ENCODE peak calls at places on chromosomes 3 and 15, in six cellular contexts. One of them, this sample, is unnamed.

GRCh38 chr15:44038801-44039200 is 156.3 kb downstream of the FRMD5 start:
- DNase-seq in hepatocyte: peak; percentile 58
- DNase-seq in heart left ventricle: no peak
- DNase-seq in left ventricle myocardium inferior: no peak
- DNase-seq in mesendoderm: peak; percentile 68
- DNase-seq in suprapubic skin: no peak
- DNase-seq in this sample: peak; percentile 64

GRCh38 chr3:28972921-28973320 is 307.9 kb upstream of the RBMS3 start:
- DNase-seq in hepatocyte: no peak
- DNase-seq in heart left ventricle: no peak
- DNase-seq in left ventricle myocardium inferior: no peak
- DNase-seq in mesendoderm: no peak
- DNase-seq in suprapubic skin: no peak
- DNase-seq in this sample: peak; percentile 68

GRCh38 chr3:170760174-170760526 is 109.8 kb downstream of the RPL22L1 start:
- DNase-seq in hepatocyte: no peak
- DNase-seq in heart left ventricle: no peak
- DNase-seq in left ventricle myocardium inferior: no peak
- DNase-seq in mesendoderm: no peak
- DNase-seq in suprapubic skin: no peak
- DNase-seq in this sample: peak; percentile 72

GRCh38 chr3:139533781-139534443 is 5.6 kb downstream of the RBP1 start:
- DNase-seq in hepatocyte: peak; percentile 30
- DNase-seq in heart left ventricle: peak; percentile 36
- DNase-seq in left ventricle myocardium inferior: peak; percentile 35
- DNase-seq in mesendoderm: no peak
- DNase-seq in suprapubic skin: no peak
- DNase-seq in this sample: peak; percentile 86

GRCh38 chr15:76625267-76625666 is 279.9 kb downstream of the SCAPER start:
- DNase-seq in hepatocyte: no peak
- DNase-seq in heart left ventricle: no peak
- DNase-seq in left ventricle myocardium inferior: no peak
- DNase-seq in mesendoderm: peak; percentile 23
- DNase-seq in suprapubic skin: no peak
- DNase-seq in this sample: no peak

GRCh38 chr3:131591394-131591990 is 88.7 kb upstream of the MRPL3 start:
- DNase-seq in hepatocyte: peak; percentile 68
- DNase-seq in heart left ventricle: no peak
- DNase-seq in left ventricle myocardium inferior: no peak
- DNase-seq in mesendoderm: no peak
- DNase-seq in suprapubic skin: no peak
- DNase-seq in this sample: peak; percentile 50

GRCh38 chr3:30770387-30770786 is 124.1 kb downstream of the GADL1 start:
- DNase-seq in hepatocyte: peak; percentile 69
- DNase-seq in heart left ventricle: peak; percentile 18
- DNase-seq in left ventricle myocardium inferior: no peak
- DNase-seq in mesendoderm: peak; percentile 81
- DNase-seq in suprapubic skin: no peak
- DNase-seq in this sample: peak; percentile 95

GRCh38 chr3:126049289-126050049 is 34.5 kb downstream of the SLC41A3 start:
- DNase-seq in hepatocyte: no peak
- DNase-seq in heart left ventricle: no peak
- DNase-seq in left ventricle myocardium inferior: no peak
- DNase-seq in mesendoderm: no peak
- DNase-seq in suprapubic skin: peak; percentile 24
- DNase-seq in this sample: no peak

GRCh38 chr15:32677238-32677750 is 35.8 kb downstream of the SCG5 start:
- DNase-seq in hepatocyte: peak; percentile 41
- DNase-seq in heart left ventricle: no peak
- DNase-seq in left ventricle myocardium inferior: no peak
- DNase-seq in mesendoderm: no peak
- DNase-seq in suprapubic skin: no peak
- DNase-seq in this sample: no peak

GRCh38 chr15:66595937-66596545 is 30.2 kb upstream of the LCTL start:
- DNase-seq in hepatocyte: no peak
- DNase-seq in heart left ventricle: no peak
- DNase-seq in left ventricle myocardium inferior: no peak
- DNase-seq in mesendoderm: no peak
- DNase-seq in suprapubic skin: no peak
- DNase-seq in this sample: no peak

GRCh38 chr15:101020451-101020850 is 101.3 kb downstream of the LRRK1 start:
- DNase-seq in hepatocyte: no peak
- DNase-seq in heart left ventricle: no peak
- DNase-seq in left ventricle myocardium inferior: no peak
- DNase-seq in mesendoderm: no peak
- DNase-seq in suprapubic skin: no peak
- DNase-seq in this sample: no peak

GRCh38 chr3:31732548-31732947 is 199.8 kb downstream of the STT3B start:
- DNase-seq in hepatocyte: no peak
- DNase-seq in heart left ventricle: no peak
- DNase-seq in left ventricle myocardium inferior: peak; percentile 44
- DNase-seq in mesendoderm: no peak
- DNase-seq in suprapubic skin: no peak
- DNase-seq in this sample: no peak

GRCh38 chr15:100572362-100572983 is 29.5 kb downstream of the LINS1 start:
- DNase-seq in hepatocyte: peak; percentile 11
- DNase-seq in heart left ventricle: no peak
- DNase-seq in left ventricle myocardium inferior: no peak
- DNase-seq in mesendoderm: no peak
- DNase-seq in suprapubic skin: no peak
- DNase-seq in this sample: no peak

GRCh38 chr15:68551296-68551635 is 27.5 kb upstream of the CORO2B start:
- DNase-seq in hepatocyte: no peak
- DNase-seq in heart left ventricle: no peak
- DNase-seq in left ventricle myocardium inferior: no peak
- DNase-seq in mesendoderm: no peak
- DNase-seq in suprapubic skin: no peak
- DNase-seq in this sample: no peak

GRCh38 chr3:59425371-59425770 is 375.5 kb upstream of the CFAP20DC start:
- DNase-seq in hepatocyte: peak; percentile 49
- DNase-seq in heart left ventricle: no peak
- DNase-seq in left ventricle myocardium inferior: no peak
- DNase-seq in mesendoderm: no peak
- DNase-seq in suprapubic skin: no peak
- DNase-seq in this sample: peak; percentile 93

GRCh38 chr3:149214702-149215101 is 6.9 kb downstream of the CP start:
- DNase-seq in hepatocyte: peak; percentile 40
- DNase-seq in heart left ventricle: no peak
- DNase-seq in left ventricle myocardium inferior: no peak
- DNase-seq in mesendoderm: no peak
- DNase-seq in suprapubic skin: no peak
- DNase-seq in this sample: no peak

GRCh38 chr3:137770821-137771399 is 6.8 kb downstream of the SOX14 start:
- DNase-seq in hepatocyte: peak; percentile 16
- DNase-seq in heart left ventricle: no peak
- DNase-seq in left ventricle myocardium inferior: no peak
- DNase-seq in mesendoderm: no peak
- DNase-seq in suprapubic skin: no peak
- DNase-seq in this sample: no peak

GRCh38 chr15:32866486-32867312 is 148.9 kb downstream of the GREM1 start:
- DNase-seq in hepatocyte: no peak
- DNase-seq in heart left ventricle: no peak
- DNase-seq in left ventricle myocardium inferior: no peak
- DNase-seq in mesendoderm: no peak
- DNase-seq in suprapubic skin: no peak
- DNase-seq in this sample: no peak

GRCh38 chr3:13556937-13557336 is 8.0 kb downstream of the FBLN2 start:
- DNase-seq in hepatocyte: no peak
- DNase-seq in heart left ventricle: no peak
- DNase-seq in left ventricle myocardium inferior: no peak
- DNase-seq in mesendoderm: no peak
- DNase-seq in suprapubic skin: no peak
- DNase-seq in this sample: no peak

GRCh38 chr15:39482467-39482866 is 98.4 kb upstream of the THBS1 start:
- DNase-seq in hepatocyte: no peak
- DNase-seq in heart left ventricle: no peak
- DNase-seq in left ventricle myocardium inferior: no peak
- DNase-seq in mesendoderm: no peak
- DNase-seq in suprapubic skin: no peak
- DNase-seq in this sample: no peak

GRCh38 chr15:39488498-39488897 is 92.4 kb upstream of the THBS1 start:
- DNase-seq in hepatocyte: no peak
- DNase-seq in heart left ventricle: peak; percentile 56
- DNase-seq in left ventricle myocardium inferior: peak; percentile 29
- DNase-seq in mesendoderm: no peak
- DNase-seq in suprapubic skin: no peak
- DNase-seq in this sample: no peak

GRCh38 chr15:39491115-39491916 is 89.6 kb upstream of the THBS1 start:
- DNase-seq in hepatocyte: no peak
- DNase-seq in heart left ventricle: no peak
- DNase-seq in left ventricle myocardium inferior: no peak
- DNase-seq in mesendoderm: no peak
- DNase-seq in suprapubic skin: no peak
- DNase-seq in this sample: no peak

GRCh38 chr15:39487180-39487735 is 93.6 kb upstream of the THBS1 start:
- DNase-seq in hepatocyte: no peak
- DNase-seq in heart left ventricle: no peak
- DNase-seq in left ventricle myocardium inferior: no peak
- DNase-seq in mesendoderm: no peak
- DNase-seq in suprapubic skin: no peak
- DNase-seq in this sample: no peak

DNA sequence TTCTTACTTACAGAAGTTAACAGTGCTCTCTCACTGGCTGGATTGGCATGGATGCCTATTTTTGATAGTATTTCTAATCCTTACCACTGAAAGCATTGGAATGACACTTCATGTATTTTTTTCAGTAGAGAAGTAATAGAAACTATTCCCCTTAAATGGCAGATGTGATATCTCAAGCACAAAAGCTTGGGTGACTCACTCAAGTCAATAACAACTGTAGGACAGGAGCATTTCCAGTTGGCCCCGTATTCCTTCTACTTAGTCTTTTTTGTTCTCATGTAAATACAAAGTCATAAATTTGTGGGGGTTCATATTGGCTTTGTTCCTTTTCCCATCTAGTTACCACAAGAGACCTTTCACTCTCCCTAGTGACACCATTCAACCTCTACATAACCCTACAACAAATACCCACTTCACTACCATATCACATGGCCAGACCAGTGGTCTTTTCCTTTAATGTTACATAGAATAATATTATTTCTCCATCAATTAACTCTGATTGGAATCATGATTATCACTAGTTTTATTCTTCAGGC is 94.3 kb upstream of the THBS1 start:
- DNase-seq in hepatocyte: no peak
- DNase-seq in heart left ventricle: no peak
- DNase-seq in left ventricle myocardium inferior: no peak
- DNase-seq in mesendoderm: no peak
- DNase-seq in suprapubic skin: no peak
- DNase-seq in this sample: peak; percentile 34
- H3K4me1 ChIP-seq in hepatocyte: peaks cover 9% of the 10 kb centered on the region
- H3K4me1 ChIP-seq in heart left ventricle: peaks cover 33% of the 10 kb centered on the region
- H3K4me1 ChIP-seq in left ventricle myocardium inferior: peaks cover 51% of the 10 kb centered on the region
- H3K4me1 ChIP-seq in mesendoderm: no peaks in the 10 kb centered on the region
- H3K4me1 ChIP-seq in suprapubic skin: peaks cover 29% of the 10 kb centered on the region
- H3K4me1 ChIP-seq in this sample: no peaks in the 10 kb centered on the region

GRCh38 chr3:107220538-107220937 is 156.7 kb upstream of the CCDC54 start:
- DNase-seq in hepatocyte: no peak
- DNase-seq in heart left ventricle: no peak
- DNase-seq in left ventricle myocardium inferior: no peak
- DNase-seq in mesendoderm: no peak
- DNase-seq in suprapubic skin: no peak
- DNase-seq in this sample: no peak

GRCh38 chr3:107216711-107217110 is 160.5 kb upstream of the CCDC54 start:
- DNase-seq in hepatocyte: peak; percentile 30
- DNase-seq in heart left ventricle: no peak
- DNase-seq in left ventricle myocardium inferior: no peak
- DNase-seq in mesendoderm: no peak
- DNase-seq in suprapubic skin: no peak
- DNase-seq in this sample: peak; percentile 99

GRCh38 chr3:107218864-107219269 is 158.4 kb upstream of the CCDC54 start:
- DNase-seq in hepatocyte: no peak
- DNase-seq in heart left ventricle: no peak
- DNase-seq in left ventricle myocardium inferior: no peak
- DNase-seq in mesendoderm: no peak
- DNase-seq in suprapubic skin: no peak
- DNase-seq in this sample: no peak

GRCh38 chr3:107216229-107216628 is 161.0 kb upstream of the CCDC54 start:
- DNase-seq in hepatocyte: no peak
- DNase-seq in heart left ventricle: no peak
- DNase-seq in left ventricle myocardium inferior: no peak
- DNase-seq in mesendoderm: no peak
- DNase-seq in suprapubic skin: no peak
- DNase-seq in this sample: no peak

DNA sequence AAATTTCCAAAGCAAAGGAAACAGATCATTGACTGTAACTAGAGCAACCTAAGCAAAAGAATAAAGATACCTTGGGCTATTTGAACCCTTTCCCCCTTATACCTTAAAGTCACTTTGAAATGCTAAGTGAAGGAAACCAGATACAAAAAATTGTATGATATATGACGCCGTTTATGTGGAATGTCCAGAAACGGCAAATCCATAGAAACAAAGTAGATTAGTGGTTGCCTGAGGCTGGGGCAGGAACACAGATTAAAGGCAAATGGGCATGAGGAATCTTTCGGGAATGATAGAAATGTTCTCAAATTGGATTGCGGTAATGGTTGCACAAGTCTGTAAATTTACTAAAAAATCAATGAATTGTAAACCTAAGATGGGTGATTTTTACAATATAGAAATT is 160.1 kb upstream of the CCDC54 start:
- DNase-seq in hepatocyte: no peak
- DNase-seq in heart left ventricle: no peak
- DNase-seq in left ventricle myocardium inferior: no peak
- DNase-seq in mesendoderm: no peak
- DNase-seq in suprapubic skin: no peak
- DNase-seq in this sample: peak; percentile 94
- H3K4me3 ChIP-seq in hepatocyte: no peak overlapping the region
- H3K4me3 ChIP-seq in heart left ventricle: no peak overlapping the region
- H3K4me3 ChIP-seq in left ventricle myocardium inferior: no peak overlapping the region
- H3K4me3 ChIP-seq in mesendoderm: no peak overlapping the region
- H3K4me3 ChIP-seq in suprapubic skin: no peak overlapping the region
- H3K4me3 ChIP-seq in this sample: peak overlapping the region; percentile 18

DNA sequence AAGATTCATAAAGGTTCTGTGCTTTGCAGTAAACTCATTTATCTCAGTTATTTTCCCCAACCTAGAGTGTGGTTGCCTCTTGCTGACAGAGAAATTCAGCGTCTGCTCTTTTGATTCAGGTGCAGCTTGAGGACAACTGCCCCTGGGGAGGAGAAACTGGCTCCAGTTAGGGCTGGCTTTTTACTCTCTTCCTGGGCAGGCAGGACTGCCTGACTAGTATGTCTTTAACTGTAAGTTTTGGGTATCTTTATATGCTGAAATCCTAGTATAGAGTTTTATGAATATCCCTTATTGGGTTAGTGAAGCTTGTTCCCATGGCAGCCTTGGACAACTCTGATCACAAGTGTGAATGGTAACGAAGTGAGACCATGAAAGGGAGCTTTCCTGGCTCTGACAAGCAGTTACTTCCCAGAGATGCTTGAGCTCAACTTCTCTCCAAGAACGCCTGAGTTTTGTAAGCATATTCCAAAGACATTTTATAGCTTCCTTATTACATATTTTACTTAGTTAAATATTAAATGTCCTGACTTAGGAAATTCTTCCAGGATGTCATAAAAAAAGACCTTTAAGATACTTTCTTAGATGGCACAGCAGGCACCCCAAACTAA is 27.1 kb downstream of the CCNB2 start:
- DNase-seq in hepatocyte: no peak
- DNase-seq in heart left ventricle: no peak
- DNase-seq in left ventricle myocardium inferior: no peak
- DNase-seq in mesendoderm: no peak
- DNase-seq in suprapubic skin: no peak
- DNase-seq in this sample: no peak
- H3K27ac ChIP-seq in hepatocyte: no peak overlapping the region
- H3K27ac ChIP-seq in heart left ventricle: no peak overlapping the region
- H3K27ac ChIP-seq in left ventricle myocardium inferior: no peak overlapping the region
- H3K27ac ChIP-seq in mesendoderm: no peak overlapping the region
- H3K27ac ChIP-seq in suprapubic skin: no peak overlapping the region
- H3K27ac ChIP-seq in this sample: no peak overlapping the region

GRCh38 chr15:96359772-96360498 is 29.4 kb downstream of the NR2F2 start:
- DNase-seq in hepatocyte: no peak
- DNase-seq in heart left ventricle: no peak
- DNase-seq in left ventricle myocardium inferior: no peak
- DNase-seq in mesendoderm: peak; percentile 64
- DNase-seq in suprapubic skin: peak; percentile 79
- DNase-seq in this sample: no peak
- H3K4me1 ChIP-seq in hepatocyte: peaks cover 14% of the 10 kb centered on the region
- H3K4me1 ChIP-seq in heart left ventricle: peaks cover 13% of the 10 kb centered on the region
- H3K4me1 ChIP-seq in left ventricle myocardium inferior: peaks cover 50% of the 10 kb centered on the region
- H3K4me1 ChIP-seq in mesendoderm: no peaks in the 10 kb centered on the region
- H3K4me1 ChIP-seq in suprapubic skin: peaks cover 36% of the 10 kb centered on the region
- H3K4me1 ChIP-seq in this sample: peaks cover 33% of the 10 kb centered on the region

This sample was measured in astrocyte.